ENCODE peak calls at places on chromosomes 7 and 10, in eight cellular contexts. H, G, Z, Q, N, F, E and V are unnamed samples.

GRCh38 chr10:88115968-88116367 is 252.5 kb downstream of the PTEN start:
- DNase-seq in H (peak), G (peak), Z (no peak), Q (no peak), N (no peak), F (no peak), E (no peak), V (peak)

GRCh38 chr7:15685358-15686181 is 913 bp downstream of the MEOX2 start:
- DNase-seq in H (peak), G (peak), Z (peak), Q (peak), N (no peak), F (peak), E (peak), V (peak)

GRCh38 chr10:69446650-69447151 is 4.6 kb upstream of the TSPAN15 start:
- DNase-seq in H (peak), G (peak), Z (no peak), Q (no peak), N (peak), F (peak), E (peak), V (peak)

GRCh38 chr7:142323706-142324105 is 65.8 kb upstream of the PRSS58 start:
- DNase-seq in H (no peak), G (no peak), Z (no peak), Q (no peak), N (no peak), F (no peak), E (no peak), V (no peak)

GRCh38 chr10:101319241-101319915 is 34.6 kb upstream of the BTRC start:
- DNase-seq in H (no peak), G (peak), Z (no peak), Q (no peak), N (no peak), F (peak), E (no peak), V (no peak)

GRCh38 chr10:84348860-84349259 is 20.5 kb downstream of the CCSER2 start:
- DNase-seq in H (no peak), G (peak), Z (no peak), Q (no peak), N (no peak), F (peak), E (no peak), V (peak)

GRCh38 chr10:79014796-79015195 is 54.0 kb upstream of the ZMIZ1 start:
- DNase-seq in H (no peak), G (no peak), Z (no peak), Q (no peak), N (no peak), F (no peak), E (no peak), V (no peak)

GRCh38 chr10:73246783-73247508 is at the start of gene DNAJC9:
- DNase-seq in H (peak), G (peak), Z (peak), Q (peak), N (peak), F (peak), E (peak), V (peak)

GRCh38 chr10:24908793-24909423 is 43.5 kb downstream of the PRTFDC1 start:
- DNase-seq in H (no peak), G (peak), Z (no peak), Q (no peak), N (no peak), F (peak), E (no peak), V (peak)

GRCh38 chr7:100369105-100369504 is 4.2 kb upstream of the PILRA start:
- DNase-seq in H (no peak), G (no peak), Z (peak), Q (peak), N (no peak), F (no peak), E (no peak), V (no peak)

GRCh38 chr7:90584420-90584819 is 11.7 kb upstream of the CDK14 start:
- DNase-seq in H (no peak), G (no peak), Z (no peak), Q (no peak), N (no peak), F (no peak), E (no peak), V (no peak)

GRCh38 chr7:158613481-158613880 is 25.9 kb upstream of the PTPRN2 start:
- DNase-seq in H (no peak), G (no peak), Z (no peak), Q (no peak), N (no peak), F (peak), E (no peak), V (no peak)

GRCh38 chr7:133789951-133790350 is 337.2 kb upstream of the LRGUK start:
- DNase-seq in H (no peak), G (peak), Z (no peak), Q (no peak), N (no peak), F (no peak), E (no peak), V (peak)

GRCh38 chr7:89887489-89887888 is 266.8 kb upstream of the STEAP1 start:
- DNase-seq in H (no peak), G (no peak), Z (no peak), Q (no peak), N (no peak), F (no peak), E (no peak), V (peak)

GRCh38 chr10:127378628-127379027 is 170.5 kb upstream of the NPS start:
- DNase-seq in H (no peak), G (no peak), Z (no peak), Q (no peak), N (no peak), F (no peak), E (no peak), V (no peak)

GRCh38 chr10:117946525-117947070 is 100.1 kb downstream of the RAB11FIP2 start:
- DNase-seq in H (no peak), G (peak), Z (no peak), Q (no peak), N (no peak), F (no peak), E (no peak), V (peak)

GRCh38 chr10:1394155-1394912 is 338.1 kb downstream of the WDR37 start:
- DNase-seq in H (no peak), G (no peak), Z (no peak), Q (no peak), N (no peak), F (no peak), E (no peak), V (no peak)

GRCh38 chr10:65040796-65041195 is 1519.6 kb downstream of the REEP3 start:
- DNase-seq in H (no peak), G (no peak), Z (no peak), Q (no peak), N (no peak), F (no peak), E (no peak), V (no peak)

GRCh38 chr7:152762056-152762455 is 2.5 kb downstream of the ACTR3B start:
- DNase-seq in H (no peak), G (peak), Z (no peak), Q (no peak), N (no peak), F (peak), E (no peak), V (peak)

GRCh38 chr10:49080071-49080470 is 35.3 kb downstream of the VSTM4 start:
- DNase-seq in H (no peak), G (peak), Z (peak), Q (peak), N (no peak), F (peak), E (no peak), V (peak)

GRCh38 chr7:121446526-121446925 is 50.4 kb upstream of the FAM3C start:
- DNase-seq in H (no peak), G (no peak), Z (no peak), Q (no peak), N (no peak), F (no peak), E (no peak), V (no peak)

GRCh38 chr7:39428221-39428620 is 138.0 kb upstream of the YAE1 start:
- DNase-seq in H (no peak), G (peak), Z (no peak), Q (no peak), N (no peak), F (peak), E (peak), V (peak)

GRCh38 chr10:111277685-111278084 is 200.9 kb downstream of the ADRA2A start:
- DNase-seq in H (no peak), G (no peak), Z (no peak), Q (no peak), N (no peak), F (no peak), E (no peak), V (no peak)

GRCh38 chr7:127792528-127793342 is 140.7 kb downstream of the SND1 start:
- DNase-seq in H (no peak), G (no peak), Z (no peak), Q (no peak), N (no peak), F (no peak), E (no peak), V (no peak)

GRCh38 chr7:12066004-12066403 is 145.1 kb upstream of the TMEM106B start:
- DNase-seq in H (no peak), G (no peak), Z (no peak), Q (no peak), N (no peak), F (no peak), E (no peak), V (no peak)

GRCh38 chr10:4809156-4809555 is 16.9 kb upstream of the AKR1E2 start:
- DNase-seq in H (no peak), G (no peak), Z (no peak), Q (no peak), N (no peak), F (no peak), E (no peak), V (no peak)

GRCh38 chr7:38748056-38748610 is 117.0 kb upstream of the AMPH start:
- DNase-seq in H (no peak), G (peak), Z (no peak), Q (no peak), N (no peak), F (peak), E (no peak), V (peak)

GRCh38 chr7:120337308-120337907 is 64.4 kb downstream of the KCND2 start:
- DNase-seq in H (no peak), G (peak), Z (no peak), Q (no peak), N (no peak), F (peak), E (no peak), V (no peak)

GRCh38 chr10:79084012-79084971 is 15.5 kb downstream of the ZMIZ1 start:
- DNase-seq in H (no peak), G (peak), Z (peak), Q (peak), N (no peak), F (peak), E (no peak), V (peak)

GRCh38 chr10:131532291-131532690 is 220.8 kb upstream of the TCERG1L start:
- DNase-seq in H (no peak), G (no peak), Z (no peak), Q (no peak), N (no peak), F (no peak), E (no peak), V (no peak)

GRCh38 chr7:68671046-68671445 is 927.2 kb upstream of the AUTS2 start:
- DNase-seq in H (no peak), G (no peak), Z (no peak), Q (no peak), N (no peak), F (no peak), E (no peak), V (peak)

GRCh38 chr7:68679456-68680234 is 918.6 kb upstream of the AUTS2 start:
- DNase-seq in H (no peak), G (no peak), Z (no peak), Q (no peak), N (no peak), F (no peak), E (no peak), V (no peak)

GRCh38 chr7:68680235-68680872 is 917.9 kb upstream of the AUTS2 start:
- DNase-seq in H (no peak), G (no peak), Z (no peak), Q (no peak), N (no peak), F (no peak), E (no peak), V (no peak)

GRCh38 chr7:68678196-68678595 is 920.1 kb upstream of the AUTS2 start:
- DNase-seq in H (no peak), G (no peak), Z (no peak), Q (no peak), N (no peak), F (no peak), E (no peak), V (no peak)

GRCh38 chr7:68676789-68677535 is 921.3 kb upstream of the AUTS2 start:
- DNase-seq in H (no peak), G (no peak), Z (no peak), Q (no peak), N (no peak), F (no peak), E (no peak), V (peak)
- TF ChIP-seq CTCF in H (no peak), G (no peak), Z (no peak), Q (no peak), N (no peak), F (no peak), E (no peak), V (no peak)

GRCh38 chr10:96124230-96125141 is 5.6 kb upstream of the ZNF518A start:
- DNase-seq in H (no peak), G (peak), Z (no peak), Q (no peak), N (no peak), F (peak), E (no peak), V (peak)
- H3K4me3 ChIP-seq in H (peak), G (peak), Z (peak), Q (peak), N (peak), F (peak), E (peak), V (peak)

GRCh38 chr7:17968791-17969715 is 28.8 kb upstream of the SNX13 start:
- DNase-seq in H (no peak), G (no peak), Z (no peak), Q (no peak), N (no peak), F (peak), E (no peak), V (peak)

GRCh38 chr7:17976952-17977351 is 36.7 kb upstream of the SNX13 start:
- DNase-seq in H (no peak), G (no peak), Z (no peak), Q (no peak), N (no peak), F (no peak), E (no peak), V (no peak)

GRCh38 chr7:17966706-17967105 is 26.4 kb upstream of the SNX13 start:
- DNase-seq in H (no peak), G (no peak), Z (no peak), Q (no peak), N (no peak), F (no peak), E (no peak), V (no peak)

GRCh38 chr7:17965600-17965999 is 25.3 kb upstream of the SNX13 start:
- DNase-seq in H (no peak), G (peak), Z (no peak), Q (no peak), N (no peak), F (peak), E (no peak), V (peak)

GRCh38 chr7:17971392-17971791 is 31.1 kb upstream of the SNX13 start:
- DNase-seq in H (no peak), G (peak), Z (no peak), Q (no peak), N (no peak), F (peak), E (no peak), V (peak)
- TF ChIP-seq CTCF in H (peak), G (peak), Z (peak), Q (peak), N (no peak), F (no peak), E (no peak), V (peak)

DNA sequence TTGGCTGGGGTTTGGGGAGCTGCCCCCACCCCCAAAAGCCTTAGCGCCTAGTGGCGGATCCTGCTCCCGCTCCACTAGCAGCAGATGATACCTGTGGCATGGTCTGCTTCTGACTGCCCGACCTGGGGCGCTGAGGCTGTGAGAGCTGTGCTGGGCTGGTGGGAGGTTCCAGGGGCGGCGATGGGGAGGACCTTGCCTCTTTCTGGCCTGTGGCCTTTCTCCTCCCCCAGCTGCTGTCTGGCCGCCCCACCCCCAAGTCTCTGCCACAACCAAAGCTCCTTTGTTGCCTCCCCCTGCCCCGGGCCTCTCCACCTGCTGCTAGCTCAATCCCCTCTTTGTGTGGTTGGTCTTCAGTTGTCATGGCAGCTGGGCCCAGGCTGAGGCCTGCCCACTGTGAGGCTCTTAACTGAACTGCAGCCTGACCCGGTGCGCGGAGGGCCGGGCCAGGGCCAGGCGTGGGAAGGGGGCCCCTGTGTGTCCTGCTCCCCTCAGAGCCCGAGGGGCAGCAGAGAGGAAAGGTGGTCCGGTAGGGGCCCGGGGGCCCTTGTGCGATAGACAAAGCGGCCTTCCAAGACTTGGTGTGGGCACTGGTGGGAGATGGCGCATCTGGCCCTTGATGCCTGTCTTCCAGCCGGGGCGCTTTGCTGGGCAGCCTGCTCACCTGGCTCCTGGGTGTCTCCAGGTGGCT is 4.7 kb downstream of the ZNF775 start:
- DNase-seq in H (no peak), G (no peak), Z (no peak), Q (no peak), N (no peak), F (no peak), E (no peak), V (no peak)
- H3K4me3 ChIP-seq in H (no peak), G (no peak), Z (no peak), Q (no peak), N (no peak), F (no peak), E (no peak), V (no peak)

GRCh38 chr10:86642021-86642420 is 12.3 kb upstream of the OPN4 start:
- DNase-seq in H (no peak), G (no peak), Z (no peak), Q (no peak), N (no peak), F (no peak), E (no peak), V (no peak)
- TF ChIP-seq CTCF in H (no peak), G (no peak), Z (peak), Q (no peak), N (no peak), F (no peak), E (no peak), V (no peak)